ENCODE peak calls at places on chromosomes 12 and 14, in four cellular contexts. P, S, B and V are unnamed samples.

GRCh38 chr14:104283197-104284106 is 145.1 kb downstream of the KIF26A start:
- DNase-seq in P (no peak), S (peak), B (no peak), V (no peak)

GRCh38 chr12:47740536-47741339 is 15.4 kb upstream of the ENDOU start:
- DNase-seq in P (no peak), S (no peak), B (no peak), V (no peak)

GRCh38 chr12:127271776-127272175 is 995.2 kb upstream of the TMEM132C start:
- DNase-seq in P (no peak), S (no peak), B (no peak), V (no peak)

GRCh38 chr12:44285321-44285720 is 449.4 kb downstream of the TMEM117 start:
- DNase-seq in P (no peak), S (no peak), B (no peak), V (no peak)

GRCh38 chr12:49964849-49965624 is 3.4 kb downstream of the AQP5 start:
- DNase-seq in P (no peak), S (no peak), B (no peak), V (no peak)

GRCh38 chr14:75879031-75879430 is 102.8 kb downstream of the TGFB3 start:
- DNase-seq in P (peak), S (no peak), B (no peak), V (no peak)

GRCh38 chr14:76193696-76194095 is 42.0 kb downstream of the GPATCH2L start:
- DNase-seq in P (peak), S (no peak), B (no peak), V (no peak)

GRCh38 chr12:113899042-113899843 is 66.9 kb downstream of the RBM19 start:
- DNase-seq in P (no peak), S (no peak), B (no peak), V (no peak)

GRCh38 chr12:6684609-6685008 is 4.6 kb downstream of the ZNF384 start:
- DNase-seq in P (peak), S (no peak), B (no peak), V (peak)

GRCh38 chr12:132560421-132560830 is 50.0 kb downstream of the LRCOL1 start:
- DNase-seq in P (no peak), S (no peak), B (no peak), V (peak)

GRCh38 chr14:100734031-100734990 is 7.6 kb downstream of the DLK1 start:
- DNase-seq in P (no peak), S (peak), B (no peak), V (no peak)

GRCh38 chr12:94150483-94151225 is 2.3 kb downstream of the PLXNC1 start:
- DNase-seq in P (no peak), S (peak), B (no peak), V (no peak)

GRCh38 chr12:49049566-49050224 is 10.9 kb downstream of the KMT2D start:
- DNase-seq in P (peak), S (no peak), B (no peak), V (no peak)

GRCh38 chr12:132105467-132105866 is 38.7 kb downstream of the DDX51 start:
- DNase-seq in P (no peak), S (no peak), B (no peak), V (no peak)

GRCh38 chr14:84874436-84874835 is 655.5 kb upstream of the FLRT2 start:
- DNase-seq in P (no peak), S (no peak), B (no peak), V (no peak)

GRCh38 chr14:96158735-96159134 is 45.9 kb upstream of the BDKRB2 start:
- DNase-seq in P (no peak), S (peak), B (no peak), V (no peak)

GRCh38 chr12:25427328-25428249 is 125.5 kb downstream of the LMNTD1 start:
- DNase-seq in P (peak), S (no peak), B (no peak), V (peak)
- H3K56ac ChIP-seq in P (no peak), S (no peak), B (no peak), V (no peak)

GRCh38 chr12:4152145-4152795 is 121.3 kb upstream of the CCND2 start:
- DNase-seq in P (no peak), S (no peak), B (no peak), V (no peak)
- H3K56ac ChIP-seq in P (no peak), S (no peak), B (no peak), V (no peak)

GRCh38 chr14:50790568-50790967 is 40.4 kb downstream of the NIN start:
- DNase-seq in P (peak), S (no peak), B (no peak), V (no peak)
- H3K56ac ChIP-seq in P (no peak), S (no peak), B (no peak), V (no peak)

GRCh38 chr12:57582440-57582839 is 8.6 kb upstream of the PIP4K2C start:
- DNase-seq in P (no peak), S (no peak), B (no peak), V (no peak)
- H3K56ac ChIP-seq in P (no peak), S (no peak), B (peak), V (no peak)

DNA sequence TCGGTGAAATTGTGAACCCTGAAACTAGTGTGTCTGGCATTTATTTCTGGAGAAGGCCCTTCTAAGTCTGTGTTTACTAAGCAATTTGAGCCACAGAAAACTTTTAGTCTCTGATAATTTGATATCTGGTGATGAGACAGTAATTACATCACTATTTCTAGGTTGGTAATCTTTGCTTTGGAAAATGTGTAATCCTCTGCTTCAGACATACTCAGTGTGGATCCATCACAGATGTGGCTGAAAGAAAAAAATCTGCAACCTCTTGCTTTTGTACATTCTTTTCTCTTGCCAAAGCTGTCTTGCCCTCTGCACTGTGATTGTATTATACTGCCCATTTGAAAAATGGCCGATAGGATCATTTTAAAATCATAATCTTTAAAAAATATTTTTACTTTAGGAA is 78.1 kb downstream of the PELI2 start:
- DNase-seq in P (peak), S (no peak), B (no peak), V (no peak)
- H3K56ac ChIP-seq in P (no peak), S (no peak), B (no peak), V (no peak)

GRCh38 chr14:68836093-68836492 is 43.2 kb upstream of the ZFP36L1 start:
- DNase-seq in P (no peak), S (no peak), B (no peak), V (no peak)

GRCh38 chr14:68840454-68840853 is 47.6 kb upstream of the ZFP36L1 start:
- DNase-seq in P (no peak), S (no peak), B (no peak), V (no peak)

GRCh38 chr14:68834816-68835215 is 41.9 kb upstream of the ZFP36L1 start:
- DNase-seq in P (no peak), S (no peak), B (no peak), V (no peak)
- H3K56ac ChIP-seq in P (no peak), S (no peak), B (no peak), V (no peak)

GRCh38 chr12:42565633-42566032 is 23.9 kb downstream of the PRICKLE1 start:
- DNase-seq in P (no peak), S (peak), B (no peak), V (peak)
- H3K56ac ChIP-seq in P (peak), S (peak), B (no peak), V (peak)

DNA sequence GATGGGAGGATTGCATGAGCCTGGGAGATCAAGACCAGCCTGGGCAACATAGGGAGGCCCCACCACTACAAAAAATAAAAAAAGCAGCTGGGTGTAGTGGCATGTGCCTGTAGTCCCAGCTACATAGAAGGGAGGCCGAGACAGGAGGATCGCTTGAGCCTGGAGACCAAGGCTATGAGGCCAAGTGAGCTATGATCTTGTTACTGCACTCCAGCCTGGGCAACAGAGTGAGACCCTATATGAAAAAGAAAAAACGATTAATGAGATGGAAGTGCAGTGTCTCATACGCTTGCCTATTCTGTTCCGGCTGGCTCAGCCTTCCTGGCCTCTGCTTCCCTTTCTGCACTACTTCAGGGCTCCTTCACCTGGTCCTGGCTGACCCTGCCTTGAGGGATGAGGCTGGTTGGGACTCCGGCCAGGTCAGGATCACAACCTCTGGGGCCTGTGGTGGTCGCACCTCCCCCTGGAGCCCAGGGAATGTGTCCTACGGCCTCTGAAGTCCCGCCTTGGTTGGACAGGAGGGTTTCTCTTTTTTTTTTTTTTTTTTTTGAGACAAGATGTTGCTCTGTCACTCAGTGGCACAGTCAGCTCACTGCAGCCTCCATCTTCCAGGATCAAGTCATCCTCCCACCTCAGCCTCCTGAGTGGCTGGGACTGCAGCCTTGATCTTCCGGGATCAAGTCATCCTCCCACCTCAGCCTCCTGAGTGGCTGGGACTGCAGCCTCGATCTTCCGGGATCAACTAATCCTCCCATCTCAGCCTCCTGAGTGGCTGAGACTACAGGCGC is 10.7 kb downstream of the TEDC1 start:
- DNase-seq in P (no peak), S (no peak), B (no peak), V (no peak)
- H3K56ac ChIP-seq in P (no peak), S (no peak), B (no peak), V (no peak)

GRCh38 chr14:93788307-93788556 is at the start of gene PRIMA1:
- DNase-seq in P (no peak), S (no peak), B (no peak), V (no peak)

GRCh38 chr14:93787465-93788306 is 599 bp downstream of the PRIMA1 start:
- DNase-seq in P (no peak), S (peak), B (no peak), V (peak)

GRCh38 chr14:93789366-93790130 is 1.3 kb upstream of the PRIMA1 start:
- DNase-seq in P (no peak), S (peak), B (no peak), V (peak)

GRCh38 chr14:93790966-93791365 is 2.7 kb upstream of the PRIMA1 start:
- DNase-seq in P (no peak), S (no peak), B (no peak), V (peak)

DNA sequence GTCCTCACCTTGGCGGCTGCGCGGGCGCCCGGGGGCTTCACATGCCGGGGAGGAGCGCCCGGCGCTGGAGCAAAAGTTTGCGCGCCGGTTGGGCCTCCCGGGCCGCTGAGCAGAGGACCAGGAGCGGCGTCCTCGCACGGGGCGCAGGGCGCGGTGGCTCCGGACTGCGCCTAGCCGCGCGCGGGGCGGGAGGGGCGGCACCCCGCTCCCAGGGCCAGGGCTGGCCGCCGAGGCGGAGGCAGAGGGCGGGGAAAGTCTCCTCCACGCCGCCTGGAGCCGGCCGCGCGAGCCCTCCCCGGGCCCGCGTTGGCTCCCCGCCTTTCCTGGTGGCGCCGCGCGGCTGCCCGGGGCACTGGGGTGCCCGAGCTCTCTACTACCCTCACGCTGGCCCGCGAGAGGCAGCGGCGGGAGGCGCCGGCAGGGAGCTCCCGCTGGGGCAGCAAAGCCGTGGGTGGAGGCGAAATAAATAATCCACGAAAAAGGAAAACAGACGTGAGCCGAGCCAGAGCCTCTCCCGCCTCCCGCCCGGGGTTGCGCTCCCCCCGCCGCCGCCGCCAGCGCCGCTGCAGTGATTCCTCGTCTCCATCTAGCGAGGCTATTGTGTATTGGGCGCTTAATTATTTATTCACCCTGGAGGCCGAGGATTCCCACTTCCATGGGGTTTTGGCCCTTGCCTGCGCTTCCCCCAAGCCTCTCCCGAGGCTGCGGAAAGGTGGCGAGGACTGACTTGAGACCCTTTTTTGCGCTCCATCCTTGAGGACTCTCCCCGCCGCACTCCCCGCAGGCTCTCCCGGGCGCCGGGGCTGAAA is 476 bp upstream of the PRIMA1 start:
- DNase-seq in P (no peak), S (peak), B (no peak), V (peak)
- H3K56ac ChIP-seq in P (no peak), S (no peak), B (no peak), V (peak)

DNA sequence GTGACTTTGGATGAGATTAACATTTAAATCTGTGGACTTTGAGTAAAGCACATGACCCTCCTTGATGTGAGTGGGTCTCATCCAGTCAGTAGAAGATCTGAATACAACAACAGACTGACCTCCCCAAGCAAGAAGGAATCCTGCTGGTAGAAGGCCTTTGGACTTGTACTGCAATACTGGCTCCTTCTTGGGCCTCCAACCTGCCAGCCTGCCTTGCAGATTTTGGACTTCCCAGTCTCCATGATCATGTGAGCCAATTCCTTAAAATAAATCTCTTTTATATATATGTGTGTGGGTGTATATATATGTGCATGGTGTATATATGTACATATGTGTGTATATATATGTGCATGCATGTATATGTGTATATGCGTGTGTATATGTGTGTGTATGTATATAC is 183.9 kb downstream of the STXBP6 start:
- DNase-seq in P (no peak), S (no peak), B (no peak), V (no peak)
- H3K56ac ChIP-seq in P (no peak), S (no peak), B (no peak), V (no peak)